ENCODE peak calls at places on chromosomes 6 and 20, in seven cellular contexts. P, Z, N, Y, R, D and L are unnamed samples.

GRCh38 chr6:27772261-27773001 is 139.8 kb downstream of the OR2B2 start:
- DNase-seq in P (peak; percentile 89), Z (peak; percentile 72), N (peak; percentile 58), Y (peak; percentile 77), R (peak; percentile 91), D (peak; percentile 89), L (peak; percentile 69)

GRCh38 chr6:16345449-16346330 is 107.3 kb downstream of the GMPR start:
- DNase-seq in P (no peak), Z (peak; percentile 50), N (peak; percentile 19), Y (peak; percentile 93), R (peak; percentile 48), D (no peak), L (peak; percentile 41)

GRCh38 chr6:3139090-3139903 is 18.0 kb downstream of the TUBB2A start:
- DNase-seq in P (peak; percentile 77), Z (peak; percentile 79), N (peak; percentile 28), Y (peak; percentile 91), R (peak; percentile 81), D (peak; percentile 64), L (peak; percentile 73)

GRCh38 chr20:13458860-13459451 is 179.8 kb downstream of the TASP1 start:
- DNase-seq in P (peak; percentile 20), Z (peak; percentile 55), N (peak; percentile 41), Y (peak; percentile 41), R (no peak), D (no peak), L (no peak)

GRCh38 chr6:168756009-168756634 is 315.1 kb downstream of the SMOC2 start:
- DNase-seq in P (no peak), Z (no peak), N (no peak), Y (no peak), R (no peak), D (no peak), L (no peak)

GRCh38 chr6:3509326-3509725 is 52.5 kb upstream of the SLC22A23 start:
- DNase-seq in P (no peak), Z (peak; percentile 31), N (no peak), Y (peak; percentile 55), R (no peak), D (no peak), L (no peak)

GRCh38 chr20:49675368-49676151 is 38.1 kb downstream of the B4GALT5 start:
- DNase-seq in P (no peak), Z (peak; percentile 83), N (peak; percentile 41), Y (no peak), R (no peak), D (no peak), L (no peak)

GRCh38 chr6:98986216-98986615 is 38.5 kb upstream of the FBXL4 start:
- DNase-seq in P (no peak), Z (no peak), N (no peak), Y (no peak), R (no peak), D (no peak), L (no peak)

GRCh38 chr20:8079976-8080375 is 52.1 kb upstream of the PLCB1 start:
- DNase-seq in P (no peak), Z (no peak), N (no peak), Y (no peak), R (no peak), D (no peak), L (no peak)

GRCh38 chr20:59598625-59599310 is 5.6 kb upstream of the PHACTR3 start:
- DNase-seq in P (peak; percentile 39), Z (peak; percentile 87), N (peak; percentile 71), Y (no peak), R (no peak), D (peak; percentile 29), L (no peak)

GRCh38 chr6:84998223-84998622 is 233.8 kb upstream of the TBX18 start:
- DNase-seq in P (no peak), Z (no peak), N (no peak), Y (no peak), R (no peak), D (no peak), L (no peak)
- H3K27ac ChIP-seq in P (no peak overlapping the region), Z (no peak overlapping the region), N (no peak overlapping the region), Y (no peak overlapping the region), R (no peak overlapping the region), D (no peak overlapping the region), L (no peak overlapping the region)

GRCh38 chr6:84763397-84764331 is 734 bp downstream of the TBX18 start:
- DNase-seq in P (no peak), Z (peak; percentile 85), N (peak; percentile 53), Y (peak; percentile 14), R (peak; percentile 73), D (no peak), L (no peak)
- H3K27ac ChIP-seq in P (no peak overlapping the region), Z (peak overlapping the region; percentile 95), N (peak overlapping the region; percentile 95), Y (no peak overlapping the region), R (peak overlapping the region; percentile 75), D (peak overlapping the region; percentile 59), L (no peak overlapping the region)

GRCh38 chr6:142380626-142381025 is 78.8 kb downstream of the ADGRG6 start:
- DNase-seq in P (no peak), Z (no peak), N (no peak), Y (no peak), R (no peak), D (no peak), L (no peak)
- H3K27ac ChIP-seq in P (no peak overlapping the region), Z (no peak overlapping the region), N (peak overlapping the region; percentile 94), Y (no peak overlapping the region), R (no peak overlapping the region), D (no peak overlapping the region), L (no peak overlapping the region)

GRCh38 chr6:129510930-129511329 is 199.0 kb downstream of the ARHGAP18 start:
- DNase-seq in P (no peak), Z (no peak), N (no peak), Y (no peak), R (no peak), D (no peak), L (no peak)
- H3K27ac ChIP-seq in P (no peak overlapping the region), Z (no peak overlapping the region), N (no peak overlapping the region), Y (no peak overlapping the region), R (no peak overlapping the region), D (no peak overlapping the region), L (no peak overlapping the region)

GRCh38 chr20:25637247-25637646 is 13.4 kb upstream of the NANP start:
- DNase-seq in P (no peak), Z (no peak), N (no peak), Y (no peak), R (no peak), D (no peak), L (no peak)

GRCh38 chr20:25629816-25630499 is 6.1 kb upstream of the NANP start:
- DNase-seq in P (no peak), Z (no peak), N (no peak), Y (no peak), R (no peak), D (no peak), L (no peak)

GRCh38 chr20:25632940-25633790 is 9.4 kb upstream of the NANP start:
- DNase-seq in P (no peak), Z (peak; percentile 58), N (no peak), Y (peak; percentile 24), R (no peak), D (no peak), L (peak; percentile 56)
- H3K27ac ChIP-seq in P (no peak overlapping the region), Z (peak overlapping the region; percentile 63), N (no peak overlapping the region), Y (no peak overlapping the region), R (no peak overlapping the region), D (no peak overlapping the region), L (peak overlapping the region; percentile 33)